ENCODE peak calls at places on chromosomes 6 and 20, in seven cellular contexts. I is renal cortical epithelial cell, Z is NCI-H1417 treated with DMSO at 0.1 percent for 48 hours, E is foreskin melanocyte, P is NCI-H1092 treated with DMSO at 0.1 percent for 48 hours, S is HEK293T, O is Caki2. B is an unnamed sample.

GRCh38 chr6:112501705-112502104 is 154.6 kb downstream of the RFPL4B start:
- DNase-seq in S (peak), Z (no peak), E (no peak), O (no peak), I (no peak), P (peak), B (peak)

GRCh38 chr20:2533118-2533517 is 3.3 kb upstream of the TMC2 start:
- DNase-seq in O (no peak), S (no peak), P (no peak), I (no peak), E (no peak), Z (no peak), B (no peak)

GRCh38 chr20:23029324-23029723 is 5.8 kb upstream of the SSTR4 start:
- DNase-seq in Z (no peak), S (no peak), E (no peak), I (no peak), P (no peak), O (no peak), B (no peak)

GRCh38 chr20:49866051-49866450 is 49.3 kb downstream of the SPATA2 start:
- DNase-seq in I (no peak), Z (no peak), O (no peak), S (no peak), E (no peak), P (no peak), B (no peak)

GRCh38 chr6:118638288-118638687 is 13.1 kb downstream of the CEP85L start:
- DNase-seq in E (no peak), O (no peak), I (no peak), Z (no peak), P (no peak), S (no peak), B (no peak)

GRCh38 chr6:11854418-11855165 is 76.0 kb upstream of the ADTRP start:
- DNase-seq in I (peak), S (no peak), Z (no peak), O (peak), E (peak), P (no peak), B (no peak)

GRCh38 chr6:27290065-27290849 is 21.8 kb downstream of the POM121L2 start:
- DNase-seq in I (no peak), P (no peak), S (peak), Z (no peak), E (no peak), O (peak), B (no peak)

GRCh38 chr6:148890091-148890490 is 143.3 kb downstream of the UST start:
- DNase-seq in S (no peak), P (no peak), Z (no peak), I (no peak), E (no peak), O (no peak), B (no peak)

GRCh38 chr6:112298021-112298745 is 43.8 kb upstream of the LAMA4 start:
- DNase-seq in S (no peak), E (no peak), P (no peak), O (peak), I (peak), Z (no peak), B (no peak)

GRCh38 chr20:58081842-58082241 is 146.6 kb downstream of the ANKRD60 start:
- DNase-seq in O (no peak), Z (no peak), E (peak), I (no peak), P (no peak), S (no peak), B (no peak)

GRCh38 chr6:33320315-33321181 is 3.0 kb upstream of the ZBTB22 start:
- DNase-seq in O (peak), E (no peak), Z (no peak), S (no peak), P (no peak), I (no peak), B (no peak)

GRCh38 chr20:63747622-63748355 is 8.2 kb downstream of the SLC2A4RG start:
- DNase-seq in O (no peak), I (no peak), P (no peak), S (no peak), Z (no peak), E (no peak), B (no peak)

GRCh38 chr6:5695260-5696245 is 311.2 kb downstream of the NRN1 start:
- DNase-seq in O (peak), S (no peak), P (no peak), I (peak), E (peak), Z (no peak), B (no peak)

GRCh38 chr20:23282546-23282945 is 68.0 kb upstream of the NXT1 start:
- DNase-seq in O (no peak), E (no peak), I (no peak), Z (no peak), S (no peak), P (no peak), B (no peak)

GRCh38 chr6:26240157-26240980 is 124.6 kb upstream of the BTN3A2 start:
- DNase-seq in I (peak), P (no peak), Z (no peak), S (no peak), O (peak), E (peak), B (no peak)

GRCh38 chr6:154715449-154715848 is 17.8 kb upstream of the SCAF8 start:
- DNase-seq in Z (no peak), E (no peak), S (no peak), I (no peak), P (no peak), O (no peak), B (no peak)

GRCh38 chr6:134079406-134079921 is 27.0 kb upstream of the SLC2A12 start:
- DNase-seq in O (no peak), E (no peak), P (no peak), S (no peak), Z (no peak), I (no peak), B (no peak)

GRCh38 chr6:10521104-10521808 is at the start of gene GCNT2:
- DNase-seq in S (peak), O (peak), Z (peak), I (peak), P (no peak), E (peak), B (no peak)

GRCh38 chr20:44209691-44210421 is 715 bp downstream of the OSER1 start:
- DNase-seq in S (no peak), P (no peak), O (no peak), Z (no peak), E (no peak), I (peak), B (no peak)

GRCh38 chr6:887583-888235 is 194.8 kb upstream of the EXOC2 start:
- DNase-seq in O (no peak), Z (no peak), I (no peak), E (no peak), P (no peak), S (no peak), B (no peak)

GRCh38 chr6:158854214-158855101 is 35.3 kb upstream of the EZR start:
- DNase-seq in O (peak), Z (no peak), I (peak), P (no peak), S (no peak), E (no peak), B (no peak)

GRCh38 chr6:42260424-42260888 is 42.8 kb upstream of the MRPS10 start:
- DNase-seq in I (no peak), E (no peak), O (no peak), Z (no peak), S (peak), P (no peak), B (no peak)

GRCh38 chr6:136613477-136613876 is 63.3 kb upstream of the MAP7 start:
- DNase-seq in P (no peak), E (no peak), O (peak), S (no peak), I (peak), Z (no peak), B (no peak)

GRCh38 chr6:31740397-31741223 is 805 bp downstream of the MSH5 start:
- DNase-seq in O (peak), Z (no peak), I (peak), E (no peak), S (peak), P (no peak), B (no peak)

GRCh38 chr6:117908246-117909107 is 1.4 kb downstream of the SLC35F1 start:
- DNase-seq in E (no peak), I (no peak), O (no peak), P (no peak), Z (no peak), S (peak), B (no peak)

GRCh38 chr20:32018269-32019155 is 8.3 kb downstream of the CCM2L start:
- DNase-seq in O (peak), E (no peak), Z (peak), I (peak), S (peak), P (peak), B (no peak)

GRCh38 chr20:38132156-38132909 is 32.7 kb downstream of the TGM2 start:
- DNase-seq in Z (no peak), O (no peak), E (no peak), I (no peak), P (no peak), S (no peak), B (no peak)

GRCh38 chr6:107645740-107646139 is 155.8 kb downstream of the SOBP start:
- DNase-seq in S (no peak), I (peak), Z (no peak), O (no peak), P (no peak), E (no peak), B (no peak)

GRCh38 chr6:35391240-35391968 is 49.0 kb downstream of the PPARD start:
- DNase-seq in O (peak), P (no peak), Z (no peak), S (no peak), E (peak), I (peak), B (no peak)

B was measured in NCI-H1436 treated with DMSO at 0.1 percent for 48 hours.